ENCODE peak calls at places on chromosomes 6 and 20, in five cellular contexts. One of them, this sample, is unnamed.

GRCh38 chr20:58784321-58785074 is 66.2 kb downstream of the GNAS-AS1 start:
- DNase-seq in AG09309: no peak
- DNase-seq in midbrain: no peak
- DNase-seq in cardiac muscle cell: no peak
- DNase-seq in mucosa of descending colon: no peak
- DNase-seq in this sample: no peak

GRCh38 chr6:112014483-112014882 is 39.4 kb upstream of the CCN6 start:
- DNase-seq in cardiac muscle cell: peak
- DNase-seq in AG09309: peak
- DNase-seq in mucosa of descending colon: no peak
- DNase-seq in midbrain: no peak
- DNase-seq in this sample: no peak

GRCh38 chr6:140537834-140538680 is 1163.6 kb upstream of the CITED2 start:
- DNase-seq in midbrain: peak
- DNase-seq in AG09309: peak
- DNase-seq in mucosa of descending colon: no peak
- DNase-seq in cardiac muscle cell: peak
- DNase-seq in this sample: peak

GRCh38 chr20:23920936-23921335 is 41.4 kb upstream of the CST5 start:
- DNase-seq in cardiac muscle cell: no peak
- DNase-seq in midbrain: no peak
- DNase-seq in mucosa of descending colon: no peak
- DNase-seq in AG09309: no peak
- DNase-seq in this sample: no peak

GRCh38 chr6:22958677-22959076 is 389.3 kb downstream of the HDGFL1 start:
- DNase-seq in cardiac muscle cell: no peak
- DNase-seq in mucosa of descending colon: no peak
- DNase-seq in AG09309: no peak
- DNase-seq in midbrain: no peak
- DNase-seq in this sample: no peak

GRCh38 chr6:160088069-160088773 is 33.4 kb upstream of the SLC22A1 start:
- DNase-seq in midbrain: peak
- DNase-seq in cardiac muscle cell: peak
- DNase-seq in AG09309: peak
- DNase-seq in mucosa of descending colon: peak
- DNase-seq in this sample: peak

GRCh38 chr6:99402458-99402857 is 8.5 kb upstream of the COQ3 start:
- DNase-seq in cardiac muscle cell: no peak
- DNase-seq in AG09309: no peak
- DNase-seq in midbrain: no peak
- DNase-seq in mucosa of descending colon: no peak
- DNase-seq in this sample: no peak

GRCh38 chr20:11338506-11339306 is 579.0 kb upstream of the BTBD3 start:
- DNase-seq in cardiac muscle cell: peak
- DNase-seq in midbrain: no peak
- DNase-seq in mucosa of descending colon: no peak
- DNase-seq in AG09309: no peak
- DNase-seq in this sample: peak

GRCh38 chr6:10719386-10720228 is 3.3 kb upstream of the TMEM14C start:
- DNase-seq in cardiac muscle cell: peak
- DNase-seq in midbrain: no peak
- DNase-seq in mucosa of descending colon: peak
- DNase-seq in AG09309: no peak
- DNase-seq in this sample: no peak

GRCh38 chr6:5359413-5359812 is 98.1 kb downstream of the FARS2 start:
- DNase-seq in AG09309: no peak
- DNase-seq in midbrain: no peak
- DNase-seq in cardiac muscle cell: no peak
- DNase-seq in mucosa of descending colon: no peak
- DNase-seq in this sample: no peak

GRCh38 chr20:32830437-32830836 is 10.7 kb downstream of the MAPRE1 start:
- DNase-seq in midbrain: peak
- DNase-seq in mucosa of descending colon: no peak
- DNase-seq in AG09309: no peak
- DNase-seq in cardiac muscle cell: peak
- DNase-seq in this sample: no peak

GRCh38 chr6:120774275-120774674 is 560.0 kb downstream of the TBC1D32 start:
- DNase-seq in mucosa of descending colon: no peak
- DNase-seq in midbrain: no peak
- DNase-seq in AG09309: no peak
- DNase-seq in cardiac muscle cell: peak
- DNase-seq in this sample: no peak

GRCh38 chr6:24721461-24722215 is 2.7 kb upstream of the C6orf62 start:
- DNase-seq in AG09309: no peak
- DNase-seq in midbrain: peak
- DNase-seq in cardiac muscle cell: no peak
- DNase-seq in mucosa of descending colon: no peak
- DNase-seq in this sample: no peak

GRCh38 chr6:108260126-108260808 is 573 bp downstream of the SNX3 start:
- DNase-seq in AG09309: peak
- DNase-seq in midbrain: peak
- DNase-seq in cardiac muscle cell: peak
- DNase-seq in mucosa of descending colon: peak
- DNase-seq in this sample: peak

GRCh38 chr20:41524980-41525613 is 93.1 kb downstream of the CHD6 start:
- DNase-seq in mucosa of descending colon: peak
- DNase-seq in midbrain: peak
- DNase-seq in cardiac muscle cell: peak
- DNase-seq in AG09309: no peak
- DNase-seq in this sample: peak

This sample was measured in islet precursor cell.